ENCODE peak calls at places on chromosomes 7 and 10, in four cellular contexts. B is ascending aorta, R is Panc1, T is ovary. O is an unnamed sample.

GRCh38 chr10:12349628-12350166 is 350 bp downstream of the CAMK1D start:
- DNase-seq in B (no peak), R (no peak), T (peak), O (no peak)

GRCh38 chr7:37385787-37386186 is 62.9 kb downstream of the ELMO1 start:
- DNase-seq in B (peak), R (no peak), T (no peak), O (no peak)

GRCh38 chr10:29174389-29174788 is 114.5 kb upstream of the LYZL1 start:
- DNase-seq in B (no peak), R (no peak), T (no peak), O (no peak)

GRCh38 chr7:20219446-20220292 is 2.5 kb upstream of the MACC1 start:
- DNase-seq in B (peak), R (no peak), T (no peak), O (no peak)

GRCh38 chr7:131498237-131498885 is 58.1 kb downstream of the PODXL start:
- DNase-seq in B (no peak), R (no peak), T (no peak), O (no peak)

GRCh38 chr7:253491-254336 is 36.3 kb upstream of the FOXL3 start:
- DNase-seq in B (no peak), R (no peak), T (no peak), O (no peak)

GRCh38 chr10:49286686-49287085 is 12.3 kb upstream of the C10orf71 start:
- DNase-seq in B (no peak), R (no peak), T (no peak), O (no peak)

GRCh38 chr7:179209-179681 is 13.1 kb upstream of the FAM20C start:
- DNase-seq in B (no peak), R (no peak), T (no peak), O (no peak)

GRCh38 chr10:129965418-129965793 is 1.3 kb upstream of the EBF3 start:
- DNase-seq in B (no peak), R (no peak), T (no peak), O (no peak)

GRCh38 chr7:151271699-151272355 is 23.3 kb upstream of the SMARCD3 start:
- DNase-seq in B (no peak), R (no peak), T (no peak), O (peak)

GRCh38 chr10:124998624-124999291 is 56.8 kb downstream of the ZRANB1 start:
- DNase-seq in B (no peak), R (no peak), T (peak), O (no peak)

GRCh38 chr10:129192344-129193128 is 274.5 kb upstream of the MGMT start:
- DNase-seq in B (no peak), R (no peak), T (peak), O (no peak)

GRCh38 chr10:107418411-107418810 is 253.9 kb upstream of the SORCS1 start:
- DNase-seq in B (no peak), R (no peak), T (no peak), O (no peak)

GRCh38 chr10:60677541-60678129 is 100.6 kb upstream of the CDK1 start:
- DNase-seq in B (no peak), R (no peak), T (no peak), O (no peak)

GRCh38 chr7:151715661-151716338 is 161.1 kb downstream of the PRKAG2 start:
- DNase-seq in B (no peak), R (no peak), T (no peak), O (no peak)

GRCh38 chr10:119655566-119656001 is 4.4 kb downstream of the BAG3 start:
- DNase-seq in B (no peak), R (no peak), T (no peak), O (peak)

GRCh38 chr7:51139796-51140195 is 176.8 kb downstream of the COBL start:
- DNase-seq in B (no peak), R (no peak), T (no peak), O (no peak)

GRCh38 chr10:123021517-123021916 is 12.7 kb downstream of the ACADSB start:
- DNase-seq in B (no peak), R (no peak), T (no peak), O (no peak)

GRCh38 chr10:68752711-68753110 is 31.7 kb downstream of the CCAR1 start:
- DNase-seq in B (no peak), R (no peak), T (no peak), O (no peak)

GRCh38 chr10:132422169-132422691 is 25.2 kb downstream of the PWWP2B start:
- DNase-seq in B (no peak), R (no peak), T (no peak), O (no peak)

GRCh38 chr7:102085223-102085772 is 201.4 kb upstream of the SH2B2 start:
- DNase-seq in B (no peak), R (no peak), T (no peak), O (no peak)

GRCh38 chr10:69748621-69749020 is 53.1 kb upstream of the COL13A1 start:
- DNase-seq in B (no peak), R (no peak), T (no peak), O (no peak)

GRCh38 chr7:63925626-63926460 is 72.8 kb upstream of the ZNF722 start:
- DNase-seq in B (peak), R (peak), T (peak), O (peak)

GRCh38 chr7:46522354-46522906 is 601.4 kb upstream of the IGFBP3 start:
- DNase-seq in B (no peak), R (no peak), T (no peak), O (no peak)

GRCh38 chr10:113080621-113081229 is 130.7 kb downstream of the TCF7L2 start:
- DNase-seq in B (no peak), R (no peak), T (no peak), O (no peak)
- TF ChIP-seq CTCF in B (no peak), R (no peak), T (no peak), O (no peak)

DNA sequence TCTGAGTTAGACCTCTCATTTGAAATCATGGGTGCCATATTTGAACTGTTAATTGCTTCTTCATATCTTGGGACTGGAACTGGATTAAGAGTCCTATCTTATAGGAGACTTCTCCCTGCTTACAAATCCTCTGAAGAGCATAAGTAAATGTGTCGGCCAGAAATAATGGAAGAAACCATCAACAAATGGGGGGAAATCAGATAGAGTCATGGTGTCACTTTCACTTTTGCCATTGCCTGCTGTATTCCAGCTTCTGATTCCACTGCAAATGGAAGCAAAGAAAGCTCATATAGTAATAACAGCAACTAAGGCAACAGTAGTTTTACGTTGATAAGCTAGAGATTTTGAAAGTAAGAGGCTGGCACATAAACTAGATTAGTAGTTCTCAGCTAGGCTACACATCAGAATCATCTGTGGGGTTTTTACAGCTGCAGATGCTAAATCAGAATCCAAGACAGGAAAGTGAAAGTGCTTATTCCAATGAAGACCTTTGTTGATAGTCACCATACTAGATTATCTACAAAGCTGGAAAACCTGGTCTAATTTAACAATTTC is 12.3 kb upstream of the CRPPA start:
- DNase-seq in B (no peak), R (no peak), T (no peak), O (no peak)
- H3K4me3 ChIP-seq in B (no peak), R (no peak), T (no peak), O (no peak)

DNA sequence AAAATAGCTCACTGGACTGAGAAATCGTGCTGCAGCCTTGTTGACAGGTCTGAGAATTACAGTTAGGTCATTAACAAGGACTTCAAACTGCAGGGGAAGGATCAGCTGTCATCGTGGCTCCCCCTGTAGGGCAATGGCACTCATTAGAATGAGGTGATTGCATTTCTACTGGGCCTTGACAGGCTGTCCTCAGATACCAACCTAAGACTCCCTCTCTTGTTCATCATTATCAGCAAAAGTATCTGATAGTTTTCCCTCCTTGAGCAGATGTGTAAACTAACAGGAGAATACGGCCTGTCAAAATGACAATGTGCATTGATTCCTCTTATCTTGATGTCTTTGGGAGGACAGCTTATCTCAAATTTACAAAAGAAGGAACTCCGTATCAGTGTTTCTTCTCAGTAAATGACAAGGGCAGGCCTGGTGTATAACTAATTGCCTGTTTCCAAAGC is 648.5 kb upstream of the LRRN3 start:
- DNase-seq in B (no peak), R (peak), T (no peak), O (no peak)
- TF ChIP-seq CTCF in B (no peak), R (peak), T (no peak), O (peak)

GRCh38 chr7:94012748-94013147 is 8.6 kb upstream of the BET1 start:
- DNase-seq in B (no peak), R (no peak), T (no peak), O (no peak)
- H3K4me3 ChIP-seq in B (no peak), R (no peak), T (no peak), O (no peak)

GRCh38 chr10:59460601-59461000 is 98.3 kb upstream of the FAM13C start:
- DNase-seq in B (no peak), R (no peak), T (no peak), O (no peak)

GRCh38 chr10:59463909-59464308 is 101.6 kb upstream of the FAM13C start:
- DNase-seq in B (no peak), R (no peak), T (no peak), O (no peak)

GRCh38 chr10:59470570-59470969 is 108.2 kb upstream of the FAM13C start:
- DNase-seq in B (no peak), R (no peak), T (no peak), O (no peak)

GRCh38 chr10:59464483-59464882 is 102.1 kb upstream of the FAM13C start:
- DNase-seq in B (no peak), R (no peak), T (no peak), O (no peak)

GRCh38 chr10:59465089-59465488 is 102.7 kb upstream of the FAM13C start:
- DNase-seq in B (no peak), R (no peak), T (no peak), O (no peak)
- TF ChIP-seq CTCF in B (no peak), R (no peak), T (no peak), O (peak)

GRCh38 chr7:92528958-92529264 is 316 bp downstream of the RBM48 start:
- DNase-seq in B (no peak), R (no peak), T (no peak), O (no peak)

DNA sequence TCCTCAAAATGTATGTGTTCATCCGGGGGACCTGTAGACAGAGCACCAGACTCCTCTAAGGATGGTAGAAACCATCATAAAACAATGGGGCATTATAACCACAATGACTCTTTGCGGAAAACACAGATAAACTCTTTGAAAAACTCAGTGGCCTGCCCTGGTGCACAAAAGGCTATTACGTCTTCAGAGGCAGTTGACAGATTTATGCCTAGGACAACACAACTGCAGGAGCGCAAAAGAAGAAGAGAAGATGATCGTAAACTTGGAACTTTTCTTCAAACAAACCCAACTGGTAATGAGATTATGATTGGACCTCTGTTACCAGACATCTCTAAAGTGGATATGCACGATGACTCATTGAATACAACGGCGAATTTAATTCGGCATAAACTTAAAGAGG is 6.0 kb downstream of the RBM48 start:
- DNase-seq in B (no peak), R (no peak), T (no peak), O (no peak)
- H3K4me3 ChIP-seq in B (no peak), R (no peak), T (no peak), O (no peak)

DNA sequence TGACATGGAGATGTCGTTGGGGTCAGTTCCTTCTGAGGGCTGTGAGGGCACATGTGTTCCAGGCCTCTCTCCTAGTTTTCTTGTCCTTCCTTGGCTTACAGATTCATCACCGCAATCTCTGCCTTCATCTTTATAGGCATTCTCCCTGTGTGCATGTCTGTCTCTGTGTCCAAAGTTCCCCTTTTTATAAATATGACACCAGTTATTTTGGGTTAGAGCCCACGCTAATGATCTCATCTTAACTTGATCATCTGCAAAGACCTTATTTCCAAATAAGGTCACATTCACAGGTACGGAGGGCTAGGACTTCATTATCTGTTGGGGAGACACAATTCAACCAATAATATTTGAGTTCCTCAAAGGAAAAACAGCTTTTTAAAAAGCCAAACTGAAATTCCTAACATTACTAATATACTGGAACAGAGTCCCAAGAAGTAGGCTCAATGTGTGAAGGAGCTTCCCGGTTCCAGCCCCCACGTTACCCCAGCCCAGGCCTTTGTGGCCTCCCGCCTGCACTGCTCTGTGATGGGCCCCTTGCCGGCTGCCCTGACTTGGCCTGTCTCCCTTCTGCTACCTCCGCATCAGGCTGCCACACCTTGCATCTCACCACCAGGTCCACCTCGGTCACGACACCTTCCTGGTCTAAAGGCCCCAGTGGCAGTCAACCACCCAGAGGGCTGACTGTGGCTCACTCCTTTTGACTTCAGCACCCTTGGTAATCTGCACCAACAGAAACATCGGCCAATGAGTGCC is 142.6 kb downstream of the KCNMA1 start:
- DNase-seq in B (no peak), R (no peak), T (no peak), O (no peak)
- TF ChIP-seq CTCF in B (no peak), R (peak), T (no peak), O (no peak)

O was measured in BJ.